ENCODE peak calls at places on chromosomes 3 and 15, in seven cellular contexts. J is HCT116, W is suprapubic skin, F is breast epithelium, Y is upper lobe of left lung, H is SK-N-SH, P is HepG2. T is an unnamed sample.

GRCh38 chr3:144818973-144819372 is 847.4 kb downstream of the DIPK2A start:
- DNase-seq in J (no peak), W (no peak), F (no peak), Y (no peak), H (no peak), P (no peak), T (no peak)

GRCh38 chr15:74245342-74245931 is 9.3 kb downstream of the CCDC33 start:
- DNase-seq in J (no peak), W (no peak), F (no peak), Y (no peak), H (peak; percentile 94), P (no peak), T (no peak)

GRCh38 chr3:175111036-175111435 is 251.9 kb downstream of the NAALADL2 start:
- DNase-seq in J (no peak), W (no peak), F (no peak), Y (peak; percentile 53), H (no peak), P (no peak), T (no peak)

GRCh38 chr3:13231781-13232515 is 158.7 kb upstream of the IQSEC1 start:
- DNase-seq in J (no peak), W (no peak), F (no peak), Y (no peak), H (peak; percentile 13), P (no peak), T (no peak)

GRCh38 chr15:39255760-39256159 is 325.1 kb upstream of the THBS1 start:
- DNase-seq in J (no peak), W (no peak), F (no peak), Y (no peak), H (no peak), P (no peak), T (no peak)

GRCh38 chr3:138348107-138348949 is at the start of gene MRAS:
- DNase-seq in J (peak; percentile 57), W (peak; percentile 86), F (peak; percentile 55), Y (peak; percentile 80), H (peak; percentile 91), P (peak; percentile 59), T (peak; percentile 79)

GRCh38 chr3:194745427-194746184 is 59.9 kb downstream of the FAM43A start:
- DNase-seq in J (no peak), W (no peak), F (no peak), Y (no peak), H (no peak), P (no peak), T (no peak)

GRCh38 chr15:99421172-99421656 is 144.6 kb upstream of the MEF2A start:
- DNase-seq in J (no peak), W (peak; percentile 64), F (no peak), Y (peak; percentile 31), H (no peak), P (peak; percentile 89), T (peak; percentile 53)

GRCh38 chr15:73683624-73684536 is at the start of gene CD276:
- DNase-seq in J (peak; percentile 45), W (peak; percentile 87), F (peak; percentile 42), Y (peak; percentile 92), H (peak; percentile 91), P (peak; percentile 61), T (peak; percentile 80)

GRCh38 chr15:78129098-78130011 is 1.9 kb downstream of the CIB2 start:
- DNase-seq in J (no peak), W (no peak), F (no peak), Y (no peak), H (no peak), P (no peak), T (no peak)

GRCh38 chr3:126450744-126451143 is 24.9 kb downstream of the ZXDC start:
- DNase-seq in J (no peak), W (no peak), F (no peak), Y (no peak), H (no peak), P (no peak), T (no peak)

GRCh38 chr3:53243165-53243564 is 12.7 kb downstream of the TKT start:
- DNase-seq in J (no peak), W (no peak), F (no peak), Y (peak; percentile 52), H (peak; percentile 47), P (no peak), T (no peak)

GRCh38 chr3:24485511-24485910 is 9.1 kb downstream of the THRB start:
- DNase-seq in J (no peak), W (no peak), F (no peak), Y (no peak), H (no peak), P (no peak), T (no peak)

GRCh38 chr3:70811880-70812279 is 499.4 kb upstream of the MDFIC2 start:
- DNase-seq in J (no peak), W (no peak), F (peak; percentile 28), Y (no peak), H (no peak), P (no peak), T (no peak)

GRCh38 chr3:126389112-126389791 is 5.5 kb upstream of the CFAP100 start:
- DNase-seq in J (peak; percentile 72), W (peak; percentile 97), F (peak; percentile 92), Y (peak; percentile 98), H (peak; percentile 93), P (peak; percentile 93), T (peak; percentile 95)

GRCh38 chr3:27345493-27345892 is 23.7 kb downstream of the NEK10 start:
- DNase-seq in J (no peak), W (no peak), F (no peak), Y (peak; percentile 26), H (no peak), P (no peak), T (no peak)

GRCh38 chr3:24680214-24680967 is 185.7 kb upstream of the THRB start:
- DNase-seq in J (peak; percentile 42), W (no peak), F (no peak), Y (peak; percentile 49), H (peak; percentile 59), P (peak; percentile 29), T (peak; percentile 66)

GRCh38 chr3:138829097-138829496 is 5.6 kb downstream of the PIK3CB start:
- DNase-seq in J (no peak), W (no peak), F (no peak), Y (no peak), H (no peak), P (no peak), T (no peak)

GRCh38 chr15:79136434-79137046 is 46.0 kb upstream of the RASGRF1 start:
- DNase-seq in J (no peak), W (no peak), F (no peak), Y (no peak), H (no peak), P (no peak), T (no peak)

GRCh38 chr3:194196876-194197275 is 60.9 kb downstream of the HES1 start:
- DNase-seq in J (no peak), W (no peak), F (no peak), Y (no peak), H (no peak), P (no peak), T (no peak)

GRCh38 chr3:191889781-191890180 is 428.8 kb downstream of the PYDC2 start:
- DNase-seq in J (no peak), W (no peak), F (no peak), Y (no peak), H (no peak), P (no peak), T (no peak)

GRCh38 chr3:47404420-47404819 is 23.6 kb downstream of the PTPN23 start:
- DNase-seq in J (no peak), W (no peak), F (no peak), Y (no peak), H (no peak), P (no peak), T (no peak)

GRCh38 chr3:64361962-64362735 is 136.9 kb upstream of the PRICKLE2 start:
- DNase-seq in J (no peak), W (no peak), F (no peak), Y (no peak), H (no peak), P (no peak), T (no peak)

GRCh38 chr3:1087066-1087555 is 5.7 kb upstream of the CNTN6 start:
- DNase-seq in J (no peak), W (peak; percentile 56), F (peak; percentile 83), Y (peak; percentile 75), H (no peak), P (no peak), T (no peak)

GRCh38 chr3:167740961-167741587 is 5.6 kb downstream of the SERPINI1 start:
- DNase-seq in J (peak; percentile 38), W (no peak), F (no peak), Y (no peak), H (peak; percentile 51), P (peak; percentile 43), T (no peak)

GRCh38 chr3:172562881-172563835 is 39.9 kb upstream of the TNFSF10 start:
- DNase-seq in J (no peak), W (no peak), F (no peak), Y (no peak), H (no peak), P (peak; percentile 61), T (no peak)

GRCh38 chr15:75313116-75313845 is 22.6 kb upstream of the COMMD4 start:
- DNase-seq in J (no peak), W (no peak), F (no peak), Y (no peak), H (no peak), P (no peak), T (no peak)

GRCh38 chr15:75302318-75302717 is 19.7 kb downstream of the GOLGA6D start:
- DNase-seq in J (no peak), W (no peak), F (no peak), Y (no peak), H (no peak), P (no peak), T (no peak)

GRCh38 chr15:75309711-75310110 is 26.2 kb upstream of the COMMD4 start:
- DNase-seq in J (no peak), W (no peak), F (no peak), Y (no peak), H (no peak), P (peak; percentile 30), T (no peak)

GRCh38 chr15:75306188-75306587 is 23.6 kb downstream of the GOLGA6D start:
- DNase-seq in J (no peak), W (no peak), F (no peak), Y (no peak), H (no peak), P (no peak), T (no peak)

GRCh38 chr15:75307778-75308390 is 25.2 kb downstream of the GOLGA6D start:
- DNase-seq in J (peak; percentile 62), W (no peak), F (no peak), Y (peak; percentile 40), H (peak; percentile 69), P (peak; percentile 58), T (peak; percentile 69)
- TF ChIP-seq CTCF in J (peak; percentile 90), W (peak; percentile 28), F (no peak), Y (peak; percentile 19), H (peak; percentile 32), P (peak; percentile 90), T (no peak)

GRCh38 chr3:44966795-44967278 is 9.1 kb downstream of the ZDHHC3 start:
- DNase-seq in J (peak; percentile 79), W (peak; percentile 18), F (no peak), Y (no peak), H (no peak), P (no peak), T (peak; percentile 53)
- TF ChIP-seq POLR2AphosphoS5 in J (peak; percentile 47), W (no peak), F (no peak), Y (no peak), H (no peak), P (no peak), T (peak; percentile 47)

GRCh38 chr15:84859651-84860050 is 24.8 kb upstream of the SLC28A1 start:
- DNase-seq in J (no peak), W (no peak), F (no peak), Y (no peak), H (no peak), P (no peak), T (no peak)
- H3K27ac ChIP-seq in J (peak overlapping the region; percentile 55), W (no peak overlapping the region), F (peak overlapping the region; percentile 32), Y (peak overlapping the region; percentile 40), H (no peak overlapping the region), P (no peak overlapping the region), T (no peak overlapping the region)

GRCh38 chr3:125150525-125151436 is 61.8 kb downstream of the SLC12A8 start:
- DNase-seq in J (peak; percentile 66), W (peak; percentile 13), F (no peak), Y (peak; percentile 60), H (peak; percentile 59), P (peak; percentile 53), T (peak; percentile 46)
- TF ChIP-seq CTCF in J (peak; percentile 90), W (peak; percentile 44), F (no peak), Y (peak; percentile 43), H (peak; percentile 67), P (peak; percentile 74), T (peak; percentile 50)

T was measured in stomach.